ENCODE peak calls at places on chromosomes 16 and 17, in eight cellular contexts. J is fibroblast of lung; C is left kidney; T is stimulated activated CD4-positive, alpha-beta T cell treated with anti-CD3 and anti-CD28 coated beads, TNF-alpha, amount 100 ng/mL, for 24 hours; W is prostate gland; H is left colon; Y is amygdala; E is activated CD8-positive, alpha-beta memory T cell treated with anti-CD3 and anti-CD28 coated beads for 48 hours. M is an unnamed sample.

GRCh38 chr17:40179923-40180659 is 2.8 kb downstream of the RAPGEFL1 start:
- DNase-seq in J (peak; percentile 61), C (no peak), T (no peak), W (no peak), H (peak; percentile 46), Y (no peak), E (no peak), M (no peak)

GRCh38 chr17:32807577-32807976 is 69.3 kb downstream of the MYO1D start:
- DNase-seq in J (no peak), C (no peak), T (no peak), W (no peak), H (no peak), Y (no peak), E (no peak), M (no peak)

GRCh38 chr17:81044764-81045589 is 10.0 kb downstream of the BAIAP2 start:
- DNase-seq in J (peak; percentile 75), C (peak; percentile 94), T (no peak), W (peak; percentile 75), H (peak; percentile 80), Y (no peak), E (no peak), M (peak; percentile 65)

GRCh38 chr17:36870618-36871002 is 66.7 kb upstream of the LHX1 start:
- DNase-seq in J (no peak), C (no peak), T (no peak), W (no peak), H (no peak), Y (no peak), E (no peak), M (no peak)

GRCh38 chr16:81879625-81880024 is 100.5 kb downstream of the PLCG2 start:
- DNase-seq in J (no peak), C (no peak), T (no peak), W (no peak), H (no peak), Y (no peak), E (no peak), M (no peak)

GRCh38 chr16:69187387-69187890 is 475 bp downstream of the SNTB2 start:
- DNase-seq in J (peak; percentile 38), C (peak; percentile 76), T (peak; percentile 4), W (peak; percentile 21), H (no peak), Y (no peak), E (peak; percentile 19), M (peak; percentile 37)

GRCh38 chr16:30382398-30383015 is at the start of gene SEPTIN1:
- DNase-seq in J (no peak), C (no peak), T (peak; percentile 53), W (no peak), H (no peak), Y (no peak), E (peak; percentile 61), M (no peak)

GRCh38 chr17:60749708-60750107 is 72.1 kb downstream of the BCAS3 start:
- DNase-seq in J (no peak), C (no peak), T (no peak), W (no peak), H (no peak), Y (no peak), E (no peak), M (no peak)

GRCh38 chr17:61427567-61427966 is 24.7 kb upstream of the TBX4 start:
- DNase-seq in J (no peak), C (no peak), T (no peak), W (no peak), H (no peak), Y (no peak), E (no peak), M (no peak)

GRCh38 chr17:74892013-74892841 is 1.2 kb downstream of the FADS6 start:
- DNase-seq in J (no peak), C (no peak), T (no peak), W (no peak), H (no peak), Y (no peak), E (no peak), M (no peak)

GRCh38 chr17:15171433-15172047 is 93.6 kb downstream of the PMP22 start:
- DNase-seq in J (peak; percentile 60), C (peak; percentile 92), T (peak; percentile 1), W (peak; percentile 33), H (no peak), Y (peak; percentile 54), E (peak; percentile 1), M (peak; percentile 43)

GRCh38 chr16:90000733-90001427 is 18.4 kb downstream of the DBNDD1 start:
- DNase-seq in J (no peak), C (no peak), T (no peak), W (no peak), H (no peak), Y (no peak), E (no peak), M (no peak)

GRCh38 chr17:48970224-48970623 is 1.8 kb upstream of the GIP start:
- DNase-seq in J (peak; percentile 15), C (peak; percentile 34), T (no peak), W (no peak), H (no peak), Y (no peak), E (no peak), M (no peak)

GRCh38 chr16:75921281-75921680 is 195.0 kb upstream of the CPHXL start:
- DNase-seq in J (no peak), C (no peak), T (no peak), W (no peak), H (no peak), Y (no peak), E (no peak), M (no peak)

GRCh38 chr16:65988019-65988418 is 378.5 kb upstream of the CDH5 start:
- DNase-seq in J (no peak), C (no peak), T (no peak), W (no peak), H (no peak), Y (no peak), E (no peak), M (no peak)

GRCh38 chr17:73826872-73827228 is 182.6 kb upstream of the SDK2 start:
- DNase-seq in J (no peak), C (no peak), T (no peak), W (no peak), H (no peak), Y (no peak), E (no peak), M (no peak)

GRCh38 chr16:17305694-17306093 is 165.1 kb downstream of the XYLT1 start:
- DNase-seq in J (no peak), C (no peak), T (peak; percentile 1), W (no peak), H (no peak), Y (no peak), E (peak; percentile 4), M (no peak)

GRCh38 chr17:78497115-78497540 is 80.1 kb downstream of the DNAH17 start:
- DNase-seq in J (peak; percentile 60), C (peak; percentile 88), T (peak; percentile 35), W (peak; percentile 71), H (peak; percentile 57), Y (peak; percentile 67), E (no peak), M (peak; percentile 52)

GRCh38 chr16:4314532-4315184 is 1.2 kb upstream of the GLIS2 start:
- DNase-seq in J (peak; percentile 69), C (peak; percentile 86), T (no peak), W (no peak), H (no peak), Y (no peak), E (no peak), M (no peak)

GRCh38 chr17:28346746-28347246 is 10.5 kb downstream of the POLDIP2 start:
- DNase-seq in J (no peak), C (peak; percentile 48), T (no peak), W (no peak), H (no peak), Y (no peak), E (no peak), M (no peak)

GRCh38 chr17:82823004-82823403 is 16.8 kb downstream of the ZNF750 start:
- DNase-seq in J (no peak), C (no peak), T (no peak), W (no peak), H (no peak), Y (no peak), E (no peak), M (no peak)

GRCh38 chr17:77907497-77908120 is 50.9 kb upstream of the TNRC6C start:
- DNase-seq in J (no peak), C (no peak), T (no peak), W (no peak), H (no peak), Y (no peak), E (no peak), M (no peak)

GRCh38 chr16:31214705-31215286 is 877 bp downstream of the TRIM72 start:
- DNase-seq in J (no peak), C (peak; percentile 58), T (no peak), W (no peak), H (no peak), Y (no peak), E (no peak), M (no peak)

GRCh38 chr16:11100239-11100750 is 155.7 kb downstream of the SOCS1 start:
- DNase-seq in J (peak; percentile 99), C (peak; percentile 81), T (no peak), W (no peak), H (peak; percentile 71), Y (no peak), E (no peak), M (no peak)

GRCh38 chr17:29048440-29049360 is 5.8 kb downstream of the PIPOX start:
- DNase-seq in J (peak; percentile 42), C (peak; percentile 81), T (no peak), W (no peak), H (no peak), Y (no peak), E (no peak), M (no peak)

GRCh38 chr16:2232094-2232990 is 3.9 kb upstream of the DNASE1L2 start:
- DNase-seq in J (no peak), C (no peak), T (no peak), W (no peak), H (no peak), Y (no peak), E (no peak), M (no peak)

GRCh38 chr17:58783380-58783779 is 27.7 kb downstream of the PPM1E start:
- DNase-seq in J (peak; percentile 4), C (no peak), T (no peak), W (no peak), H (no peak), Y (no peak), E (no peak), M (no peak)

GRCh38 chr17:78774456-78774855 is 7.6 kb downstream of the CYTH1 start:
- DNase-seq in J (no peak), C (no peak), T (no peak), W (no peak), H (no peak), Y (no peak), E (no peak), M (no peak)

GRCh38 chr17:17628388-17629008 is 37.0 kb upstream of the PEMT start:
- DNase-seq in J (no peak), C (no peak), T (no peak), W (no peak), H (peak; percentile 41), Y (no peak), E (no peak), M (no peak)

GRCh38 chr16:86261379-86261778 is 248.9 kb upstream of the FOXF1 start:
- DNase-seq in J (peak; percentile 11), C (no peak), T (no peak), W (no peak), H (no peak), Y (no peak), E (no peak), M (no peak)

GRCh38 chr17:47878203-47879027 is 17.6 kb upstream of the SP2 start:
- DNase-seq in J (peak; percentile 48), C (no peak), T (no peak), W (no peak), H (no peak), Y (no peak), E (no peak), M (no peak)

GRCh38 chr16:25107466-25107792 is 4.1 kb upstream of the LCMT1 start:
- DNase-seq in J (no peak), C (no peak), T (no peak), W (no peak), H (no peak), Y (no peak), E (no peak), M (no peak)

GRCh38 chr17:19755821-19756510 is 7.9 kb upstream of the ALDH3A1 start:
- DNase-seq in J (no peak), C (no peak), T (no peak), W (no peak), H (no peak), Y (no peak), E (no peak), M (no peak)

GRCh38 chr17:60135951-60136666 is 13.7 kb upstream of the CA4 start:
- DNase-seq in J (no peak), C (no peak), T (no peak), W (no peak), H (no peak), Y (no peak), E (no peak), M (no peak)